ENCODE peak calls at places on chromosomes 12 and 14, in four cellular contexts. U is T-helper 17 cell; M is neural crest cell; J is stimulated activated CD4-positive, alpha-beta T cell treated with anti-CD3 and anti-CD28 coated beads, Interleukin-15, amount 100 ng/mL, for 24 hours. B is an unnamed sample.

GRCh38 chr12:4169959-4170358 is 103.6 kb upstream of the CCND2 start:
- DNase-seq in U (no peak), M (no peak), J (peak; percentile 51), B (no peak)

GRCh38 chr14:31966896-31967668 is 110.0 kb upstream of the ARHGAP5 start:
- DNase-seq in U (no peak), M (no peak), J (no peak), B (no peak)

GRCh38 chr14:35949933-35950332 is 123.8 kb downstream of the BRMS1L start:
- DNase-seq in M (no peak), U (no peak), J (no peak), B (no peak)

GRCh38 chr14:68733086-68733621 is 59.7 kb downstream of the ZFP36L1 start:
- DNase-seq in J (peak; percentile 55), M (no peak), U (no peak), B (no peak)

GRCh38 chr12:127438512-127439244 is 828.3 kb upstream of the TMEM132C start:
- DNase-seq in U (no peak), M (no peak), J (no peak), B (no peak)

GRCh38 chr12:124601699-124602098 is 34.3 kb upstream of the NCOR2 start:
- DNase-seq in U (no peak), J (no peak), M (no peak), B (no peak)

GRCh38 chr12:27975222-27976136 is 2.9 kb upstream of the PTHLH start:
- DNase-seq in U (no peak), J (peak; percentile 39), M (peak; percentile 20), B (no peak)

GRCh38 chr12:67430708-67431335 is 161.7 kb downstream of the CAND1 start:
- DNase-seq in J (no peak), M (no peak), U (no peak), B (no peak)

GRCh38 chr12:6383572-6384498 is at the start of gene LTBR:
- DNase-seq in U (no peak), J (peak; percentile 47), M (no peak), B (no peak)

GRCh38 chr14:85762523-85762922 is 232.6 kb downstream of the FLRT2 start:
- DNase-seq in M (no peak), U (no peak), J (no peak), B (no peak)

GRCh38 chr12:51388826-51389225 is 2.4 kb downstream of the GALNT6 start:
- DNase-seq in U (no peak), J (no peak), M (no peak), B (no peak)

GRCh38 chr12:105508096-105508495 is 177.6 kb downstream of the C12orf75 start:
- DNase-seq in M (no peak), U (no peak), J (no peak), B (no peak)

GRCh38 chr14:71773900-71774481 is 158.2 kb upstream of the RGS6 start:
- DNase-seq in M (no peak), U (no peak), J (no peak), B (no peak)

B was measured in DND-41.